ENCODE peak calls at places on chromosome 14, in ten cellular contexts. J, N, C, F, V, G, L, R, M and E are unnamed samples.

GRCh38 chr14:91119556-91120311 is 5.9 kb downstream of the DGLUCY start:
- DNase-seq in N (no peak), L (peak; percentile 56), R (no peak), M (no peak), C (no peak), G (no peak), F (peak; percentile 58), V (peak; percentile 83), J (no peak), E (peak; percentile 68)

GRCh38 chr14:64960762-64961276 is 11.3 kb downstream of the RAB15 start:
- DNase-seq in C (no peak), V (no peak), J (no peak), R (no peak), L (no peak), N (no peak), F (no peak), M (no peak), G (no peak), E (no peak)

GRCh38 chr14:56304456-56304855 is 186.2 kb downstream of the PELI2 start:
- DNase-seq in F (no peak), G (no peak), V (no peak), L (no peak), C (no peak), J (no peak), R (no peak), M (no peak), N (no peak), E (no peak)

GRCh38 chr14:75280831-75281690 is 2.4 kb downstream of the FOS start:
- DNase-seq in N (no peak), L (peak; percentile 80), F (peak; percentile 17), R (no peak), M (peak; percentile 27), J (no peak), G (no peak), V (no peak), C (no peak), E (no peak)

GRCh38 chr14:51535443-51536044 is 116.2 kb upstream of the FRMD6 start:
- DNase-seq in N (no peak), V (no peak), C (no peak), J (no peak), F (no peak), R (no peak), G (no peak), M (no peak), L (no peak), E (no peak)

GRCh38 chr14:104280085-104280901 is 141.9 kb downstream of the KIF26A start:
- DNase-seq in F (no peak), C (no peak), L (no peak), G (no peak), N (no peak), M (no peak), R (no peak), J (no peak), V (no peak), E (peak; percentile 48)

GRCh38 chr14:91284146-91284790 is 39.8 kb upstream of the GPR68 start:
- DNase-seq in G (no peak), C (no peak), F (peak; percentile 69), R (no peak), M (no peak), J (no peak), N (peak; percentile 56), L (peak; percentile 46), V (no peak), E (peak; percentile 98)

GRCh38 chr14:56686416-56686815 is 106.8 kb downstream of the TMEM260 start:
- DNase-seq in C (no peak), J (no peak), L (no peak), V (no peak), F (no peak), G (no peak), R (no peak), M (no peak), N (no peak), E (no peak)

GRCh38 chr14:47919994-47920393 is 244.6 kb upstream of the MDGA2 start:
- DNase-seq in C (no peak), F (no peak), G (no peak), J (no peak), L (no peak), N (no peak), M (no peak), R (no peak), V (no peak), E (no peak)

GRCh38 chr14:104035300-104035699 is 50.2 kb upstream of the ASPG start:
- DNase-seq in V (no peak), G (no peak), N (no peak), M (no peak), J (no peak), R (no peak), C (no peak), F (no peak), L (no peak), E (no peak)